ENCODE peak calls at places on chromosome 17, in four cellular contexts. W is bronchial epithelial cell; U is stimulated activated naive CD4-positive, alpha-beta T cell; Z is pons. X is an unnamed sample.

GRCh38 chr17:62140836-62141235 is 75.8 kb upstream of the MED13 start:
- DNase-seq in W (no peak), U (no peak), Z (no peak), X (no peak)

GRCh38 chr17:45225964-45226530 is 4.4 kb downstream of the FMNL1 start:
- DNase-seq in W (peak; percentile 39), U (peak; percentile 88), Z (peak; percentile 60), X (no peak)

GRCh38 chr17:48791128-48792032 is 25.6 kb downstream of the TTLL6 start:
- DNase-seq in W (peak; percentile 66), U (peak; percentile 8), Z (peak; percentile 75), X (peak; percentile 99)

GRCh38 chr17:28951991-28952975 is 965 bp upstream of the PHF12 start:
- DNase-seq in W (peak; percentile 99), U (peak; percentile 99), Z (peak; percentile 100), X (peak; percentile 97)

GRCh38 chr17:9575381-9576072 is at the start of gene STX8:
- DNase-seq in W (peak; percentile 66), U (peak; percentile 75), Z (peak; percentile 73), X (peak; percentile 74)

GRCh38 chr17:28760987-28761562 is 17.3 kb downstream of the TRAF4 start:
- DNase-seq in W (peak; percentile 56), U (no peak), Z (peak; percentile 79), X (peak; percentile 63)

GRCh38 chr17:48852251-48852650 is 21.4 kb downstream of the CALCOCO2 start:
- DNase-seq in W (no peak), U (no peak), Z (no peak), X (no peak)

GRCh38 chr17:44905006-44906000 is 6.1 kb upstream of the EFTUD2 start:
- DNase-seq in W (no peak), U (no peak), Z (peak; percentile 33), X (no peak)

GRCh38 chr17:13593757-13594156 is 8.0 kb downstream of the HS3ST3A1 start:
- DNase-seq in W (no peak), U (no peak), Z (no peak), X (no peak)

GRCh38 chr17:57762375-57762916 is 17.3 kb upstream of the CCDC182 start:
- DNase-seq in W (no peak), U (no peak), Z (no peak), X (no peak)

GRCh38 chr17:57834146-57834741 is 15.6 kb downstream of the MRPS23 start:
- DNase-seq in W (peak; percentile 82), U (no peak), Z (peak; percentile 20), X (peak; percentile 96)

GRCh38 chr17:27654654-27655524 is 23.9 kb downstream of the LGALS9 start:
- DNase-seq in W (peak; percentile 40), U (peak; percentile 63), Z (no peak), X (peak; percentile 70)

GRCh38 chr17:78674595-78675315 is 97.6 kb upstream of the DNAH17 start:
- DNase-seq in W (no peak), U (no peak), Z (no peak), X (no peak)

GRCh38 chr17:39195568-39196160 is 1.8 kb downstream of the CACNB1 start:
- DNase-seq in W (peak; percentile 46), U (no peak), Z (no peak), X (peak; percentile 20)

GRCh38 chr17:1000597-1001490 is 3.9 kb downstream of the TIMM22 start:
- DNase-seq in W (no peak), U (no peak), Z (no peak), X (no peak)

GRCh38 chr17:40615295-40615988 is 32.2 kb downstream of the SMARCE1 start:
- DNase-seq in W (peak; percentile 50), U (peak; percentile 70), Z (peak; percentile 4), X (peak; percentile 74)

GRCh38 chr17:50196036-50196435 is 5.4 kb downstream of the COL1A1 start:
- DNase-seq in W (no peak), U (no peak), Z (no peak), X (no peak)

GRCh38 chr17:28033972-28034714 is 8.3 kb upstream of the NLK start:
- DNase-seq in W (peak; percentile 88), U (no peak), Z (no peak), X (peak; percentile 81)

GRCh38 chr17:2905269-2905668 is 109.0 kb downstream of the RAP1GAP2 start:
- DNase-seq in W (no peak), U (no peak), Z (no peak), X (no peak)

GRCh38 chr17:82065193-82065637 is 389 bp downstream of the DUS1L start:
- DNase-seq in W (no peak), U (peak; percentile 51), Z (no peak), X (no peak)

GRCh38 chr17:73936908-73937627 is 266.4 kb upstream of the RPL38 start:
- DNase-seq in W (no peak), U (no peak), Z (no peak), X (no peak)

GRCh38 chr17:3710951-3711383 is 12.7 kb upstream of the HASPIN start:
- DNase-seq in W (peak; percentile 71), U (peak; percentile 76), Z (peak; percentile 41), X (peak; percentile 55)

GRCh38 chr17:8324913-8325312 is 14.7 kb upstream of the ODF4 start:
- DNase-seq in W (no peak), U (no peak), Z (no peak), X (no peak)

GRCh38 chr17:28547623-28548416 is 4.6 kb downstream of the UNC119 start:
- DNase-seq in W (peak; percentile 56), U (peak; percentile 42), Z (peak; percentile 60), X (peak; percentile 81)

GRCh38 chr17:83145831-83146230 is 66.4 kb downstream of the METRNL start:
- DNase-seq in W (no peak), U (no peak), Z (no peak), X (no peak)

GRCh38 chr17:77445908-77446535 is 305.3 kb downstream of the SEC14L1 start:
- DNase-seq in W (no peak), U (peak; percentile 89), Z (no peak), X (no peak)

GRCh38 chr17:78774456-78774855 is 7.6 kb downstream of the CYTH1 start:
- DNase-seq in W (no peak), U (no peak), Z (peak; percentile 23), X (no peak)

GRCh38 chr17:35051183-35051578 is 12.3 kb downstream of the RFFL start:
- DNase-seq in W (peak; percentile 12), U (peak; percentile 73), Z (no peak), X (no peak)